ENCODE peak calls at places on chromosomes 6 and 20, in seven cellular contexts. Z is MCF 10A; B is stimulated activated CD8-positive, alpha-beta memory T cell treated with anti-CD3 and anti-CD28 coated beads, Interleukin-15, amount 100 ng/mL, for 48 hours; O is EL; W is neural progenitor cell; I is cardiac fibroblast; E is NCI-H2081 treated with DMSO at 0.1 percent for 48 hours. R is an unnamed sample.

GRCh38 chr6:3835055-3835731 is 14.0 kb upstream of the FAM50B start:
- DNase-seq in Z (peak; percentile 22), B (no peak), O (no peak), W (no peak), I (peak; percentile 34), E (no peak), R (no peak)

GRCh38 chr6:96116674-96117073 is 100.9 kb downstream of the FUT9 start:
- DNase-seq in Z (peak; percentile 31), B (no peak), O (no peak), W (peak; percentile 26), I (no peak), E (no peak), R (peak; percentile 4)

GRCh38 chr6:36098920-36099647 is 31.2 kb upstream of the MAPK13 start:
- DNase-seq in Z (no peak), B (no peak), O (no peak), W (peak; percentile 64), I (peak; percentile 22), E (no peak), R (peak; percentile 66)

GRCh38 chr6:19408331-19408730 is 428.8 kb upstream of the ID4 start:
- DNase-seq in Z (no peak), B (no peak), O (no peak), W (no peak), I (no peak), E (no peak), R (no peak)

GRCh38 chr20:23126281-23127061 is 40.3 kb upstream of the CD93 start:
- DNase-seq in Z (no peak), B (no peak), O (no peak), W (no peak), I (no peak), E (no peak), R (no peak)

GRCh38 chr20:56383334-56383733 is 8.7 kb downstream of the AURKA start:
- DNase-seq in Z (no peak), B (no peak), O (no peak), W (no peak), I (no peak), E (no peak), R (no peak)

GRCh38 chr6:25176466-25176865 is 102.7 kb upstream of the CARMIL1 start:
- DNase-seq in Z (no peak), B (no peak), O (no peak), W (no peak), I (no peak), E (no peak), R (no peak)

GRCh38 chr20:760751-761417 is 7.4 kb downstream of the SLC52A3 start:
- DNase-seq in Z (no peak), B (peak; percentile 15), O (peak; percentile 20), W (peak; percentile 80), I (peak; percentile 24), E (no peak), R (peak; percentile 83)

GRCh38 chr6:152983637-152984386 is 971 bp upstream of the FBXO5 start:
- DNase-seq in Z (peak; percentile 90), B (peak; percentile 93), O (peak; percentile 85), W (peak; percentile 47), I (peak; percentile 88), E (no peak), R (peak; percentile 98)

GRCh38 chr6:152399409-152399808 is 237.8 kb downstream of the SYNE1 start:
- DNase-seq in Z (no peak), B (no peak), O (no peak), W (no peak), I (no peak), E (no peak), R (no peak)

GRCh38 chr6:142474446-142475289 is 172.9 kb downstream of the ADGRG6 start:
- DNase-seq in Z (peak; percentile 72), B (no peak), O (peak; percentile 77), W (peak; percentile 81), I (peak; percentile 73), E (peak; percentile 2), R (peak; percentile 58)

GRCh38 chr6:129177801-129178200 is 294.9 kb downstream of the LAMA2 start:
- DNase-seq in Z (no peak), B (no peak), O (no peak), W (no peak), I (no peak), E (no peak), R (no peak)

GRCh38 chr6:111592726-111593515 is 12.8 kb downstream of the TRAF3IP2 start:
- DNase-seq in Z (no peak), B (no peak), O (peak; percentile 17), W (peak; percentile 34), I (no peak), E (no peak), R (no peak)

GRCh38 chr6:170108456-170108855 is 182.4 kb downstream of the DLL1 start:
- DNase-seq in Z (no peak), B (no peak), O (no peak), W (no peak), I (no peak), E (no peak), R (no peak)

GRCh38 chr20:38125157-38126056 is 39.7 kb downstream of the TGM2 start:
- DNase-seq in Z (peak; percentile 93), B (no peak), O (no peak), W (no peak), I (peak; percentile 84), E (peak; percentile 56), R (no peak)

GRCh38 chr6:106380407-106380806 is 19.9 kb downstream of the CRYBG1 start:
- DNase-seq in Z (no peak), B (no peak), O (no peak), W (no peak), I (peak; percentile 59), E (no peak), R (no peak)

GRCh38 chr20:63686492-63687321 is 9.7 kb upstream of the TNFRSF6B start:
- DNase-seq in Z (peak; percentile 85), B (no peak), O (peak; percentile 88), W (peak; percentile 31), I (peak; percentile 93), E (no peak), R (peak; percentile 48)

GRCh38 chr6:32669240-32669639 is 2.8 kb upstream of the HLA-DQB1 start:
- DNase-seq in Z (no peak), B (no peak), O (no peak), W (no peak), I (no peak), E (no peak), R (no peak)

GRCh38 chr6:157487110-157487773 is 106.3 kb downstream of the ZDHHC14 start:
- DNase-seq in Z (no peak), B (no peak), O (no peak), W (no peak), I (no peak), E (no peak), R (no peak)

GRCh38 chr6:163529605-163530004 is 115.1 kb downstream of the QKI start:
- DNase-seq in Z (peak; percentile 68), B (no peak), O (peak; percentile 96), W (no peak), I (peak; percentile 93), E (no peak), R (no peak)

GRCh38 chr20:13186043-13186774 is 34.9 kb upstream of the ISM1 start:
- DNase-seq in Z (no peak), B (no peak), O (no peak), W (no peak), I (no peak), E (no peak), R (no peak)

GRCh38 chr20:24783631-24784492 is 165.2 kb upstream of the CST7 start:
- DNase-seq in Z (no peak), B (no peak), O (no peak), W (peak; percentile 17), I (no peak), E (no peak), R (no peak)

GRCh38 chr20:48765359-48765758 is 62.4 kb downstream of the PREX1 start:
- DNase-seq in Z (no peak), B (no peak), O (no peak), W (no peak), I (no peak), E (no peak), R (no peak)

GRCh38 chr6:151651639-151652038 is 155.8 kb upstream of the ESR1 start:
- DNase-seq in Z (no peak), B (no peak), O (no peak), W (no peak), I (no peak), E (no peak), R (no peak)

GRCh38 chr6:134105903-134106302 is 53.5 kb upstream of the SLC2A12 start:
- DNase-seq in Z (no peak), B (no peak), O (no peak), W (no peak), I (no peak), E (no peak), R (no peak)

GRCh38 chr6:110864816-110865215 is 9.8 kb upstream of the AMD1 start:
- DNase-seq in Z (no peak), B (no peak), O (no peak), W (peak; percentile 11), I (no peak), E (no peak), R (no peak)

GRCh38 chr6:44034391-44034861 is 92.8 kb downstream of the MRPL14 start:
- DNase-seq in Z (peak; percentile 80), B (no peak), O (peak; percentile 25), W (no peak), I (peak; percentile 37), E (no peak), R (no peak)

GRCh38 chr20:16143596-16143995 is 429.7 kb downstream of the KIF16B start:
- DNase-seq in Z (no peak), B (no peak), O (no peak), W (no peak), I (no peak), E (no peak), R (no peak)

GRCh38 chr20:8602389-8603116 is 466.3 kb upstream of the PLCB4 start:
- DNase-seq in Z (no peak), B (no peak), O (no peak), W (no peak), I (peak; percentile 11), E (no peak), R (no peak)

GRCh38 chr6:4133941-4134838 is 1.2 kb downstream of the ECI2 start:
- DNase-seq in Z (peak; percentile 30), B (peak; percentile 26), O (peak; percentile 21), W (peak; percentile 39), I (peak; percentile 18), E (no peak), R (peak; percentile 41)

GRCh38 chr6:14584450-14584849 is 466.9 kb downstream of the CD83 start:
- DNase-seq in Z (no peak), B (no peak), O (no peak), W (no peak), I (peak; percentile 5), E (no peak), R (peak; percentile 21)

GRCh38 chr20:4961746-4962145 is 39.6 kb downstream of the SLC23A2 start:
- DNase-seq in Z (peak; percentile 67), B (no peak), O (peak; percentile 48), W (no peak), I (peak; percentile 80), E (no peak), R (no peak)

GRCh38 chr6:156789081-156789943 is 12.1 kb downstream of the ARID1B start:
- DNase-seq in Z (no peak), B (no peak), O (no peak), W (no peak), I (no peak), E (no peak), R (no peak)

GRCh38 chr6:84453499-84453898 is 226.1 kb upstream of the CEP162 start:
- DNase-seq in Z (no peak), B (no peak), O (peak; percentile 17), W (no peak), I (peak; percentile 14), E (no peak), R (no peak)

GRCh38 chr20:44405785-44406571 is 50.5 kb downstream of the HNF4A start:
- DNase-seq in Z (no peak), B (no peak), O (no peak), W (no peak), I (no peak), E (no peak), R (no peak)

GRCh38 chr6:33894438-33894837 is 90.6 kb upstream of the MLN start:
- DNase-seq in Z (no peak), B (no peak), O (peak; percentile 13), W (no peak), I (no peak), E (no peak), R (no peak)

GRCh38 chr20:24109008-24109407 is 120.4 kb upstream of the GGTLC1 start:
- DNase-seq in Z (no peak), B (no peak), O (no peak), W (no peak), I (no peak), E (no peak), R (peak; percentile 2)

GRCh38 chr20:18144541-18145099 is 7.0 kb downstream of the KAT14 start:
- DNase-seq in Z (no peak), B (no peak), O (no peak), W (no peak), I (no peak), E (no peak), R (no peak)

R was measured in K562.